ENCODE peak calls at places on chromosome 21, in five cellular contexts. One of them, this sample, is unnamed.

GRCh38 chr21:14403681-14404318 is 20.9 kb upstream of the HSPA13 start:
- DNase-seq in stomach: no peak
- DNase-seq in tibial nerve: no peak
- DNase-seq in transverse colon: no peak
- DNase-seq in sigmoid colon: no peak
- DNase-seq in this sample: no peak

GRCh38 chr21:35882791-35883240 is 177.5 kb downstream of the SETD4 start:
- DNase-seq in stomach: no peak
- DNase-seq in tibial nerve: peak; percentile 44
- DNase-seq in transverse colon: no peak
- DNase-seq in sigmoid colon: no peak
- DNase-seq in this sample: no peak

GRCh38 chr21:46254208-46254975 is 25.8 kb upstream of the LSS start:
- DNase-seq in stomach: no peak
- DNase-seq in tibial nerve: no peak
- DNase-seq in transverse colon: no peak
- DNase-seq in sigmoid colon: no peak
- DNase-seq in this sample: no peak

GRCh38 chr21:35925497-35925896 is 134.8 kb downstream of the SETD4 start:
- DNase-seq in stomach: peak; percentile 39
- DNase-seq in tibial nerve: no peak
- DNase-seq in transverse colon: no peak
- DNase-seq in sigmoid colon: peak; percentile 69
- DNase-seq in this sample: peak; percentile 90

GRCh38 chr21:31552826-31553225 is 106.7 kb upstream of the SOD1 start:
- DNase-seq in stomach: no peak
- DNase-seq in tibial nerve: no peak
- DNase-seq in transverse colon: no peak
- DNase-seq in sigmoid colon: no peak
- DNase-seq in this sample: no peak

GRCh38 chr21:42234464-42235241 is 15.7 kb downstream of the ABCG1 start:
- DNase-seq in stomach: peak; percentile 84
- DNase-seq in tibial nerve: no peak
- DNase-seq in transverse colon: peak; percentile 85
- DNase-seq in sigmoid colon: peak; percentile 88
- DNase-seq in this sample: no peak

GRCh38 chr21:14251336-14251735 is 35.4 kb downstream of the RBM11 start:
- DNase-seq in stomach: no peak
- DNase-seq in tibial nerve: no peak
- DNase-seq in transverse colon: no peak
- DNase-seq in sigmoid colon: no peak
- DNase-seq in this sample: no peak

GRCh38 chr21:27219068-27219467 is 252.2 kb upstream of the ADAMTS5 start:
- DNase-seq in stomach: no peak
- DNase-seq in tibial nerve: no peak
- DNase-seq in transverse colon: no peak
- DNase-seq in sigmoid colon: no peak
- DNase-seq in this sample: no peak

GRCh38 chr21:10521091-10521598 is at the start of gene TPTE:
- DNase-seq in stomach: no peak
- DNase-seq in tibial nerve: no peak
- DNase-seq in transverse colon: no peak
- DNase-seq in sigmoid colon: no peak
- DNase-seq in this sample: no peak

GRCh38 chr21:41219498-41220207 is 51.7 kb downstream of the BACE2 start:
- DNase-seq in stomach: no peak
- DNase-seq in tibial nerve: no peak
- DNase-seq in transverse colon: no peak
- DNase-seq in sigmoid colon: no peak
- DNase-seq in this sample: no peak

GRCh38 chr21:35154788-35155187 is 105.7 kb upstream of the RUNX1 start:
- DNase-seq in stomach: no peak
- DNase-seq in tibial nerve: no peak
- DNase-seq in transverse colon: no peak
- DNase-seq in sigmoid colon: no peak
- DNase-seq in this sample: no peak

GRCh38 chr21:23478381-23478780 is 2128.9 kb downstream of the MRPL39 start:
- DNase-seq in stomach: no peak
- DNase-seq in tibial nerve: no peak
- DNase-seq in transverse colon: no peak
- DNase-seq in sigmoid colon: no peak
- DNase-seq in this sample: no peak

GRCh38 chr21:41428847-41429246 is 2.8 kb downstream of the MX1 start:
- DNase-seq in stomach: no peak
- DNase-seq in tibial nerve: no peak
- DNase-seq in transverse colon: no peak
- DNase-seq in sigmoid colon: no peak
- DNase-seq in this sample: peak; percentile 31

GRCh38 chr21:45278156-45278911 is 9.4 kb downstream of the POFUT2 start:
- DNase-seq in stomach: peak; percentile 15
- DNase-seq in tibial nerve: no peak
- DNase-seq in transverse colon: no peak
- DNase-seq in sigmoid colon: peak; percentile 60
- DNase-seq in this sample: no peak

GRCh38 chr21:42651515-42652401 is 1.7 kb upstream of the PDE9A start:
- DNase-seq in stomach: no peak
- DNase-seq in tibial nerve: no peak
- DNase-seq in transverse colon: peak; percentile 78
- DNase-seq in sigmoid colon: no peak
- DNase-seq in this sample: no peak

GRCh38 chr21:45073301-45074047 is 906 bp upstream of the ADARB1 start:
- DNase-seq in stomach: peak; percentile 51
- DNase-seq in tibial nerve: no peak
- DNase-seq in transverse colon: peak; percentile 24
- DNase-seq in sigmoid colon: peak; percentile 71
- DNase-seq in this sample: no peak

GRCh38 chr21:28633803-28634572 is 358.7 kb downstream of the LTN1 start:
- DNase-seq in stomach: no peak
- DNase-seq in tibial nerve: no peak
- DNase-seq in transverse colon: no peak
- DNase-seq in sigmoid colon: no peak
- DNase-seq in this sample: no peak
- TF ChIP-seq EP300 in stomach: no peak
- TF ChIP-seq EP300 in tibial nerve: no peak
- TF ChIP-seq EP300 in transverse colon: no peak
- TF ChIP-seq EP300 in sigmoid colon: peak; percentile 48
- TF ChIP-seq EP300 in this sample: peak; percentile 64

DNA sequence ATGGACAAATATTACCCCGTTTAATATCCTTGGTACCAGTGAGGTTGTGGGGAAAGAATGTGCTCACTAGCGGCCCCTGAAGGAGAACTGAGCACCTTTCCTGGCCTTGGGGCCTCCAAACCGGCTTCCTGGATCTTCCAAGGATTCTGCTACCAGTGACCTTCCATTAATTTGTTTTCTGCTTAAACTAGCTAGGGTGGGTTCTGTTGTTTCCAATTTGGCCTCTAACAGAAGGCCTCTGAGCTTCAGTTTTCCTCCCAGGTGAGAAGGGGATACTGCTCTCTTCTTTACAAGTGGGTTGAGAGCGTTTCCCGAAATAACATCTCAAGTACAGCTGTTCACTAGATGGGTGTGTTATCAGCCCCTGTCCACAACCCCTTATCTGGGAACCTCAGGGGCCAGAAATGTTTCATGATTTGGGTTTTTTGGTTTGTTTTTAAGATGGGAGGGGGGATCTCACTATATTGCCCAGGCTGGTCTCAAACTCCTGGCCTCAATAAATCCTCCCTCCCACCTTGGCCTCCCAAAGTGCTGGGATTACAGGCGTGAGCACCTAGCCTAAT is 16.9 kb upstream of the IFNGR2 start:
- DNase-seq in stomach: no peak
- DNase-seq in tibial nerve: no peak
- DNase-seq in transverse colon: no peak
- DNase-seq in sigmoid colon: no peak
- DNase-seq in this sample: no peak
- TF ChIP-seq EP300 in stomach: no peak
- TF ChIP-seq EP300 in tibial nerve: no peak
- TF ChIP-seq EP300 in transverse colon: no peak
- TF ChIP-seq EP300 in sigmoid colon: no peak
- TF ChIP-seq EP300 in this sample: no peak

DNA sequence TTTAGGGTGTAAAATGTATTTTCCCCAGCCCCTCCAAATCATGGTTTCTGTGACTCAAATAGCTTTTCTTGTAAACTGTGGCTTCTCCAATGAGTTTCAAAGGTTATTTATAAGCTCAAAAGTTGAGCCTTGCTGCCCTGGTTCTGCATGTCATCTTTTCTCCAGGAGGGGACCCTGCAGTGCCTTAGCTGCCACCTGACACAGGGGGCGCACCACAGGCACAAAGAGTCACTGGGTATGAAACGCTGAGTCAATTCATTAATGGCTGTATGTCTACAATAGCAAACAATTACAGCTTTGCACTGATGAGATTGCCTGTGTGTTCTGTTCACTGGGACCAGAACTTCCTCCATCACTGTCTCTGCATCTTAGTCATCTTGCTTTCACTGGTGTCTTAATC is 100.8 kb downstream of the PCP4 start:
- DNase-seq in stomach: no peak
- DNase-seq in tibial nerve: no peak
- DNase-seq in transverse colon: no peak
- DNase-seq in sigmoid colon: no peak
- DNase-seq in this sample: no peak
- TF ChIP-seq EP300 in stomach: no peak
- TF ChIP-seq EP300 in tibial nerve: no peak
- TF ChIP-seq EP300 in transverse colon: no peak
- TF ChIP-seq EP300 in sigmoid colon: no peak
- TF ChIP-seq EP300 in this sample: no peak

GRCh38 chr21:37337179-37337578 is 29.4 kb upstream of the DYRK1A start:
- DNase-seq in stomach: no peak
- DNase-seq in tibial nerve: no peak
- DNase-seq in transverse colon: no peak
- DNase-seq in sigmoid colon: no peak
- DNase-seq in this sample: no peak

GRCh38 chr21:37337831-37338230 is 28.7 kb upstream of the DYRK1A start:
- DNase-seq in stomach: no peak
- DNase-seq in tibial nerve: no peak
- DNase-seq in transverse colon: no peak
- DNase-seq in sigmoid colon: no peak
- DNase-seq in this sample: no peak

GRCh38 chr21:37341254-37341960 is 25.2 kb upstream of the DYRK1A start:
- DNase-seq in stomach: no peak
- DNase-seq in tibial nerve: no peak
- DNase-seq in transverse colon: no peak
- DNase-seq in sigmoid colon: no peak
- DNase-seq in this sample: no peak

GRCh38 chr21:37339527-37339889 is 27.1 kb upstream of the DYRK1A start:
- DNase-seq in stomach: no peak
- DNase-seq in tibial nerve: no peak
- DNase-seq in transverse colon: no peak
- DNase-seq in sigmoid colon: no peak
- DNase-seq in this sample: no peak

DNA sequence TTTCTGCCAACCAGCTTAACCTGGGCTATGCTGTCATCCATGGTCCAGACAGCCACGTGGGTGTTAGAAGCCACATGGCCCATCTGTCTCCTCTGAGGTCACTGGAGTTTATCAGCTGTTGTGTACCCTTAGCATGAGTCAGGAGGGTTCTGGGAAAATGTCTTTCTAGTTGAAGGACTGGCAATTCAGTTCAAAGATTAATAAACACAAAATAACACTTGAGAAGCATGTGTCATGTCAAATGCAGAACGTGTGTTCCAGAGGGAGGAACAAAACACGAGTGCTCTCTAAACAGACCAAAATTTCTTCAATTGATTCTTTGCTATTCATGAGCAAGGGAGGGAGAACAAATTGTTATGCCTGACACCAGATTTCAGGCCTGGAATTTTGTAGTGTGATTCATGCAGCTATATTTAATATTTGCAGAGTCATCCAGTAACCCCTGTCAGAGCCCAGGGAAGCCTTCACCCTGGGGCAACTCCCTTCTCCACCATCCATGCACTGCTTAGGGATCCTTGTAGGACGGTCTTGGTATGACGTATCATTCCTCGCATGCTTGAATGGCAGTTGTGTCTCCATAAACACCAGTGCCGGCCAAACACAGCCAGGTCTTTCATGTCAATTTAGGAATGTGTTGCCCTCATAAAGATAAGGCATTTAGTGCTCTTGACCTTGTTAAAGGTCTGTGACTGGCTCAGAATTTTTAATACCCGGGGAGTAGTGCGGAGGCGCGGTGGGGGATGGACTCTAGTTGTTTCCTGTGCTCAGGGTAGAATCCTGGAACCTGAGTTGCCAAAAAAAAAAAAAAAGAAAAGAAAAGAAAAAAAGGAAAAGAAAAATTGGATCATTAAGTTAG is 27.7 kb upstream of the DYRK1A start:
- DNase-seq in stomach: no peak
- DNase-seq in tibial nerve: no peak
- DNase-seq in transverse colon: no peak
- DNase-seq in sigmoid colon: peak; percentile 71
- DNase-seq in this sample: no peak
- TF ChIP-seq EP300 in stomach: no peak
- TF ChIP-seq EP300 in tibial nerve: no peak
- TF ChIP-seq EP300 in transverse colon: no peak
- TF ChIP-seq EP300 in sigmoid colon: peak; percentile 31
- TF ChIP-seq EP300 in this sample: no peak